ENCODE peak calls at places on chromosome X, in six cellular contexts. X, R, U, P, T and J are unnamed samples.
A peak's percentile ranks its signal among the peaks of the same experiment; 100 is the strongest.

GRCh38 chrX:98362630-98363029 is 1478.9 kb downstream of the RPA4 start:
- DNase-seq in U (no peak), T (no peak), X (no peak), R (no peak), P (no peak), J (no peak)

GRCh38 chrX:132807411-132808030 is 150.9 kb downstream of the HS6ST2 start:
- DNase-seq in T (no peak), U (no peak), X (no peak), R (no peak), P (no peak), J (no peak)

GRCh38 chrX:38426785-38427184 is 74.4 kb downstream of the OTC start:
- DNase-seq in X (no peak), U (no peak), T (no peak), P (no peak), R (no peak), J (no peak)

GRCh38 chrX:100969408-100969807 is at the start of gene ARL13A:
- DNase-seq in X (no peak), U (no peak), T (no peak), R (no peak), P (no peak), J (no peak)

GRCh38 chrX:68672581-68673318 is 25.3 kb downstream of the STARD8 start:
- DNase-seq in T (no peak), U (no peak), X (no peak), R (no peak), P (no peak), J (no peak)

GRCh38 chrX:10939384-10939783 is 171.7 kb upstream of the HCCS start:
- DNase-seq in U (no peak), X (no peak), P (no peak), T (peak; percentile 64), R (no peak), J (peak; percentile 22)

GRCh38 chrX:113399501-113400192 is 559.0 kb upstream of the AMOT start:
- DNase-seq in R (no peak), U (no peak), P (no peak), X (peak; percentile 3), T (peak; percentile 35), J (no peak)

GRCh38 chrX:153862369-153863250 is 23.4 kb downstream of the L1CAM start:
- DNase-seq in T (no peak), P (no peak), U (no peak), X (no peak), R (peak; percentile 26), J (no peak)

GRCh38 chrX:65644621-65645287 is 22.7 kb upstream of the MSN start:
- DNase-seq in U (peak; percentile 29), P (no peak), R (peak; percentile 12), T (no peak), X (peak; percentile 39), J (no peak)

GRCh38 chrX:111460612-111461011 is 48.6 kb upstream of the DCX start:
- DNase-seq in P (no peak), U (no peak), R (no peak), T (no peak), X (no peak), J (no peak)

GRCh38 chrX:39440734-39441305 is 639.6 kb downstream of the MID1IP1 start:
- DNase-seq in P (no peak), X (no peak), R (no peak), U (no peak), T (no peak), J (no peak)

GRCh38 chrX:118569676-118570075 is 74.1 kb downstream of the DOCK11 start:
- DNase-seq in T (no peak), U (no peak), X (no peak), P (no peak), R (no peak), J (no peak)

GRCh38 chrX:155718964-155719586 is 106.3 kb upstream of the TMLHE start:
- DNase-seq in P (no peak), T (no peak), R (no peak), X (no peak), U (no peak), J (peak; percentile 3)

GRCh38 chrX:103537871-103538387 is 18.6 kb upstream of the RAB40A start:
- DNase-seq in U (no peak), P (no peak), R (no peak), T (no peak), X (no peak), J (no peak)

GRCh38 chrX:47566841-47567240 is 5.8 kb downstream of the ARAF start:
- DNase-seq in R (no peak), X (no peak), U (no peak), T (no peak), P (no peak), J (no peak)

GRCh38 chrX:3526749-3527148 is 180.3 kb upstream of the MXRA5 start:
- DNase-seq in U (no peak), X (no peak), P (no peak), T (no peak), R (no peak), J (no peak)

GRCh38 chrX:47751670-47752069 is 85.0 kb upstream of the ZNF81 start:
- DNase-seq in P (no peak), T (no peak), X (peak; percentile 13), R (no peak), U (peak; percentile 34), J (peak; percentile 67)

GRCh38 chrX:27565992-27566391 is 24.2 kb upstream of the DCAF8L2 start:
- DNase-seq in P (no peak), R (no peak), U (peak; percentile 4), X (no peak), T (peak; percentile 88), J (no peak)

GRCh38 chrX:1462596-1463251 is 10.0 kb upstream of the ASMTL start:
- DNase-seq in X (no peak), R (no peak), T (no peak), P (no peak), U (peak; percentile 30), J (no peak)

GRCh38 chrX:100417671-100418070 is 7.6 kb upstream of the PCDH19 start:
- DNase-seq in U (no peak), T (no peak), X (no peak), R (no peak), P (no peak), J (no peak)

GRCh38 chrX:107480272-107480671 is 30.8 kb downstream of the FRMPD3 start:
- DNase-seq in T (no peak), U (no peak), R (no peak), P (no peak), X (no peak), J (no peak)

GRCh38 chrX:75546724-75547123 is 23.9 kb upstream of the ZDHHC15 start:
- DNase-seq in U (no peak), X (no peak), R (no peak), T (no peak), P (no peak), J (no peak)

DNA sequence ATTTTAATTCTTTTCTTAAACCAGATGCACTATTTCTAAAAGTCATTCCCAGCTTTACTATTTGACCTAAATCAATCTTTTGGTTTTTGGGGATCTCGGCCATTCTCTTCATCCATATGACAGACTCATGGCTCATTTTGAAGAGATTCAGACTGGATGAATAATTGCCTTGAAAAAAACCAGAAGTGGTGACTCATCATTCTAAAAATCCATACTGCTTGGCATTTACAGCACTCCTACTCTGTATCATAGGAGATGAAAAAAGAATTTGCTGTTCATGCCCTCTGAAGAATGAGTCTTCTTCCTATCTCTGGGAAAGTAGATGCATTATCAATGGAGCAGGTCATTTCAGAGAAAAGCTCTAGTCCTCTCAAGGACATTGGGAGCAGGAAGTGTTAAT is 220.5 kb upstream of the RPS6KA3 start:
- DNase-seq in R (no peak), P (no peak), T (no peak), X (peak; percentile 1), U (no peak), J (no peak)
- TF ChIP-seq JUND in R (peak; percentile 91), P (no peak), T (no peak), X (peak; percentile 37), U (no peak), J (no peak)

GRCh38 chrX:56987741-56988140 is 7.6 kb downstream of the SPIN3 start:
- DNase-seq in U (no peak), R (no peak), T (no peak), X (no peak), P (no peak), J (no peak)

DNA sequence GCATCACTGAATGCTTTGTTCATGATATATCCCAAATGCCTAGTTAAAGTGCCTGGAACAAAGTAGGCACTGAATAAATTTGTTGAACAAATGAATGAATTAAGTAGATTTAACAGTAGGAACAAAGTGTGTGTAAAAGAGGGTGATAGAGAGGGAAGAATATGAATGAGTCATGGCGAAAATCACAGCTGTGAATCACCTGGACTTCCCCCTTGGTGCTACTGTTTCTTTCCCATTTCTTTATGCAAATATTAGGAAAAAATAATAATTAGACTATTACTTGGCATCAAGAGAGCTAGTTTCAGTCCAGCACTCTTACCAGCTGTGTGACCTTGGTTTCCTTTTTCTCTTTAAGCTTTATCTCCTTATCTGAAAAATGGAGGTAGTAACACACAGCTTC is 9.2 kb downstream of the SPIN3 start:
- DNase-seq in U (no peak), T (no peak), X (no peak), P (no peak), R (no peak), J (no peak)
- TF ChIP-seq JUND in U (no peak), T (no peak), X (no peak), P (no peak), R (no peak), J (no peak)

DNA sequence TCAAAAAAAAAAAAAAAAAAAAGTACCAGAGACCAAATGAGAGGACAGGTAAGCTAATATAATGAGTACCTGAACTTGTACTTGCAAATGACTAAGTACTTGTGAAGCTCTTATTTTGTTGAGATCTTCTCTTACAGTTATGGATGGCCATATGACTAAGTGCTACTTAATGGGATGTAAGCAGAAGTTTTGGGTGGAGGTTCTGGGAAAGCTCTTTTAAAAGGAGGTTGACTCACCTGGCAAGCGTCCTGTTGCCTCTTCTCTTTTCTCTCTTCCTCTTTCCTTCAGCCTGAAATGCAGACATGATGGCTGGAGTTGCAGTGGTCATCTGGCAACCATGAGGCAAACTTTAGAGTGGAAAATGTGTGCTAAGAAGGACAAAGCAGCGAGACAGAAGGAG is 36.9 kb upstream of the MED14 start:
- DNase-seq in U (no peak), R (no peak), T (no peak), X (peak; percentile 54), P (no peak), J (no peak)
- TF ChIP-seq JUND in U (no peak), R (no peak), T (no peak), X (peak; percentile 63), P (no peak), J (no peak)

GRCh38 chrX:41982966-41983365 is 59.6 kb upstream of the CASK start:
- DNase-seq in R (no peak), U (no peak), T (no peak), P (no peak), X (no peak), J (no peak)

GRCh38 chrX:41981481-41982013 is 58.2 kb upstream of the CASK start:
- DNase-seq in U (no peak), T (no peak), R (no peak), X (no peak), P (no peak), J (no peak)

GRCh38 chrX:41984628-41985027 is 61.3 kb upstream of the CASK start:
- DNase-seq in T (no peak), X (peak; percentile 41), U (no peak), P (no peak), R (no peak), J (no peak)
- TF ChIP-seq JUND in T (no peak), X (peak; percentile 33), U (no peak), P (no peak), R (no peak), J (no peak)

DNA sequence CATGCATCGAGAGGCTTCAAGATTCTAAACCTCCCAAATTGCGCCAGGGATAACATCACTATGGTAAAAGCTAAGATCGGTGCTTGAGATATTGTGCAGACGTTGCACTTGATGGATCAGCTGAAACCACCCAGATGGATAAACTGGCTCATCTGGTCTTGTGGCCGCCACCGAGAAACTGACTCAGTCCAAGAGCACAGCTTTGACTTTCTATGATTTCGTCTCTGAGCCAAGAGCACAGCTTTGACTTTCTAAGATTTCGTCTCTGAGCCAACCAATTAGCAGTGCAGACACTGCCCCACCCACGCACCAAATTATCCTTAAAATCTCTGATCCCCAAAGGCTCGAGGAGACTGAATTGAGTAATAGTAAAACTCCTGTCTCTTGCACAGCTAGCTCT is 687.2 kb downstream of the FAM133A start:
- DNase-seq in U (no peak), R (no peak), X (no peak), T (no peak), P (no peak), J (no peak)
- TF ChIP-seq JUND in U (no peak), R (no peak), X (no peak), T (no peak), P (no peak), J (no peak)